ENCODE peak calls at places on chromosomes 16 and 17, in five cellular contexts. H is heart right ventricle, M is WERI-Rb-1, W is MCF 10A, O is sigmoid colon. V is an unnamed sample.

GRCh38 chr17:3998436-3998835 is 34.2 kb upstream of the ATP2A3 start:
- DNase-seq in W (no peak), M (no peak), O (peak), H (no peak), V (no peak)

GRCh38 chr16:82782715-82783251 is 156.0 kb downstream of the CDH13 start:
- DNase-seq in H (peak), O (no peak), M (no peak), W (no peak), V (no peak)

GRCh38 chr16:47446431-47446830 is 14.4 kb downstream of the ITFG1 start:
- DNase-seq in O (no peak), M (no peak), H (no peak), W (no peak), V (no peak)

GRCh38 chr16:12081048-12081404 is 104.5 kb downstream of the SNX29 start:
- DNase-seq in M (no peak), O (peak), W (no peak), H (no peak), V (no peak)

GRCh38 chr17:35132099-35132498 is 10.0 kb downstream of the NLE1 start:
- DNase-seq in O (no peak), W (no peak), M (no peak), H (no peak), V (no peak)

GRCh38 chr17:44599298-44600175 is 42.3 kb downstream of the FZD2 start:
- DNase-seq in O (no peak), W (peak), H (no peak), M (peak), V (no peak)

GRCh38 chr17:47368262-47368661 is 44.5 kb downstream of the EFCAB13 start:
- DNase-seq in O (no peak), M (no peak), H (no peak), W (no peak), V (no peak)

GRCh38 chr17:9875441-9875840 is 29.6 kb downstream of the RCVRN start:
- DNase-seq in O (no peak), H (no peak), M (no peak), W (no peak), V (no peak)

GRCh38 chr16:67897231-67897630 is 4.2 kb downstream of the PSKH1 start:
- DNase-seq in M (no peak), H (no peak), W (no peak), O (no peak), V (no peak)

GRCh38 chr17:2057130-2057713 is 2.3 kb downstream of the HIC1 start:
- DNase-seq in H (no peak), W (no peak), M (no peak), O (no peak), V (no peak)

GRCh38 chr17:14471052-14471451 is 170.2 kb downstream of the HS3ST3B1 start:
- DNase-seq in M (no peak), W (peak), H (no peak), O (no peak), V (no peak)

GRCh38 chr16:1401061-1401757 is 13.3 kb downstream of the UNKL start:
- DNase-seq in M (no peak), O (no peak), H (no peak), W (no peak), V (no peak)

GRCh38 chr16:19991614-19992013 is 82.1 kb downstream of the GPR139 start:
- DNase-seq in H (no peak), O (no peak), M (no peak), W (no peak), V (no peak)

GRCh38 chr17:80883831-80884735 is 107.6 kb upstream of the CHMP6 start:
- DNase-seq in O (peak), M (no peak), W (no peak), H (no peak), V (no peak)
- TF ChIP-seq CTCF in O (no peak), M (no peak), W (no peak), H (no peak), V (no peak)

DNA sequence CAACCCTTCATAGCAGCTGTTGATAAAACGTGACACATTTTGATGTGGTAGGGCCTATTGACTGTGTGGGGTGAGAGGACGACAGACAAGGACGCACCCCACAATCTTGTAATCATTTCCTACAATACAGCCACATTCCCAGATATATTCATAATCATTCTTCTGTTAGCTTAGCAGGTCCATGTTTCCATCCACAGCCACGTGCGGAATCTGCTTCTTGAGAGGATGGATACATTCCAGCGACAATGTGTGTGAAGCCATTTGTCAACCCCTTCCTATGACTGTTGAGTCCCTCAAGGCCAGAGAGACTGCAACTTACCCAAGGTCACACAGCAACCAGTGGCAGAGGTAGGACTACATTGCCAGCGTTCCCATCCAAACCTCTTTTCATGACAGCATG is 8.7 kb upstream of the COPS3 start:
- DNase-seq in M (no peak), H (no peak), W (no peak), O (no peak), V (no peak)
- TF ChIP-seq CTCF in M (no peak), H (no peak), W (no peak), O (no peak), V (no peak)

GRCh38 chr17:58096892-58097291 is 13.7 kb downstream of the DYNLL2 start:
- DNase-seq in O (no peak), W (no peak), M (no peak), H (no peak), V (no peak)
- TF ChIP-seq CTCF in O (no peak), W (no peak), M (peak), H (no peak), V (peak)

DNA sequence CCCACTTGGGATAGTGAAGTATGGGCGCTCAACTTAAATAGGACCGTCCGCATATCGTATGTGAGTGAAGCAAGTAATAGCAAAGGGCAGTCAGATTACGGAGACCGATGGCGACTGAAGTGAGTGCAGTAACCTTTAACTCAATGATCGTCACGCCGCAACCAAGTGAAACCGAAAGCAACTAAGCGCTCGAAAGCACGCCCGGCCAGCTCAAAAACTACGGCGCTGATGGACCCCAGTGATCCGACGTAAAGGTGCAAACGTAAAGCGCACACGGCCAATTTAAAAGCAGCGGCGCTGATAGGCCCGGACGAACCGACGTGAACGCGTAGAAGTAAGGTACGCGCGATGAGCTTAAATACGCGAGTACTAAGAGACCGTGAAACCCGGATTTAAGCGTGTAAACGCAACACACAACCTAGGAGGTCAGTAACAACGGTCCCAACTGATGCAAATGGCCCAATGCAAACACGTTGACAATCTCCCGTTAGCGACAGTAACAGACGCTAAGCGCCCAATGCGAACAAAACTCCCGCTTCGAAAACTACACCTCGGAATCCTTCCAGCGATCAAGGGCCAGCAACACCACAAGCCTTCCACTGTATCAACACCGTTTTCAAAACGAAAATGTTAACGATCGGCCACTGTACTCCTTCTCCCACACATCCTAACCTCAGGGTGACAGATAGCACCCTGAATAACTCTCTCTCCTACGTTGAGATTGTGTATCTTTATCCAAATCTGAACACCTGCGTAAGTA is 37.9 kb upstream of the ARL4D start:
- DNase-seq in O (peak), M (peak), H (peak), W (peak), V (peak)
- TF ChIP-seq CTCF in O (no peak), M (peak), H (no peak), W (no peak), V (no peak)

GRCh38 chr17:45894022-45894784 is at the start of gene MAPT:
- DNase-seq in O (peak), H (peak), W (peak), M (peak), V (peak)

GRCh38 chr17:45888392-45888791 is 6.0 kb upstream of the MAPT start:
- DNase-seq in H (no peak), M (no peak), O (no peak), W (no peak), V (no peak)

GRCh38 chr17:45893725-45894021 is 681 bp upstream of the MAPT start:
- DNase-seq in W (no peak), O (no peak), M (no peak), H (no peak), V (no peak)

GRCh38 chr17:45886852-45887251 is 7.5 kb upstream of the MAPT start:
- DNase-seq in M (no peak), W (no peak), H (no peak), O (no peak), V (no peak)

DNA sequence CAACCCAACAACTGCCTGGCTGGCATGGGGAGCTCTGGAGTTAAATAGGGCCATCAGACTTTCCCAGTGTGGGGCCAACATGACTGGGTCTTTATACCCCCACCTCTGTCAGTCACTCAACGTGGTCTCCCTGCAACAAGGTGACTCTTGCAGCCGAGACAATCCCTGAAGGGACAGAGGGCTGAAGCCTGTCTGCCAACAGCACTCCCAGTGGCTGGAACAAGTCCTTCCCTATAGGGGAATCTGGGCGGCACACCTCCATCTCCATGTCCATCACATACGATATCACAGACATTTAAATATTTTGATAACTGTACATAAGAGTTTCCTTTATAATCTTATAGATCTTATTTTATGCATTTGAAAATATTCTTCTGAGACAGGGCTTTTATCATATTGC is 4.8 kb upstream of the MAPT start:
- DNase-seq in M (peak), W (no peak), H (no peak), O (no peak), V (no peak)
- TF ChIP-seq CTCF in M (peak), W (peak), H (peak), O (no peak), V (peak)

GRCh38 chr16:70544548-70544947 is 20.9 kb downstream of the SF3B3 start:
- DNase-seq in H (no peak), O (no peak), M (no peak), W (no peak), V (no peak)
- TF ChIP-seq CTCF in H (no peak), O (no peak), M (no peak), W (no peak), V (no peak)

DNA sequence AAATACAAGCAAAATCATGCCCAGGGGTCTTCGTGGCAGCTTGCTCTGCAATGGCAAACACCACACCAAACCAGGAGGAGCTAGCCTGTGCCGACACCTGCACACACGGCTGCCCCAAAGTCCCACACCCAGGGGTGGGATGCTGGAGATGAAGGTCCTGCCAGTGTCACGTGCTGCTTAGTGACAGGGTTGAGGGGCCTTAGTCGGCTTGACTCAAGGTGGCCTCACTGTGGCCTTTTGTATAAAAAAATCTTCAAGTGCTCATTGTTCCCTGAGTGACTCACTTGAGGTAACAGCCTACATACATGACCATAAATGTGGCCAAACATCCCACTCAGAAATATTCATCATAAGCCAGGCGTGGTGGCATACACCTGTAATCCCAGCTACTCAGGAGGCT is 7.3 kb downstream of the TRIM65 start:
- DNase-seq in W (no peak), M (no peak), O (no peak), H (no peak), V (no peak)
- TF ChIP-seq CTCF in W (no peak), M (peak), O (no peak), H (no peak), V (no peak)

DNA sequence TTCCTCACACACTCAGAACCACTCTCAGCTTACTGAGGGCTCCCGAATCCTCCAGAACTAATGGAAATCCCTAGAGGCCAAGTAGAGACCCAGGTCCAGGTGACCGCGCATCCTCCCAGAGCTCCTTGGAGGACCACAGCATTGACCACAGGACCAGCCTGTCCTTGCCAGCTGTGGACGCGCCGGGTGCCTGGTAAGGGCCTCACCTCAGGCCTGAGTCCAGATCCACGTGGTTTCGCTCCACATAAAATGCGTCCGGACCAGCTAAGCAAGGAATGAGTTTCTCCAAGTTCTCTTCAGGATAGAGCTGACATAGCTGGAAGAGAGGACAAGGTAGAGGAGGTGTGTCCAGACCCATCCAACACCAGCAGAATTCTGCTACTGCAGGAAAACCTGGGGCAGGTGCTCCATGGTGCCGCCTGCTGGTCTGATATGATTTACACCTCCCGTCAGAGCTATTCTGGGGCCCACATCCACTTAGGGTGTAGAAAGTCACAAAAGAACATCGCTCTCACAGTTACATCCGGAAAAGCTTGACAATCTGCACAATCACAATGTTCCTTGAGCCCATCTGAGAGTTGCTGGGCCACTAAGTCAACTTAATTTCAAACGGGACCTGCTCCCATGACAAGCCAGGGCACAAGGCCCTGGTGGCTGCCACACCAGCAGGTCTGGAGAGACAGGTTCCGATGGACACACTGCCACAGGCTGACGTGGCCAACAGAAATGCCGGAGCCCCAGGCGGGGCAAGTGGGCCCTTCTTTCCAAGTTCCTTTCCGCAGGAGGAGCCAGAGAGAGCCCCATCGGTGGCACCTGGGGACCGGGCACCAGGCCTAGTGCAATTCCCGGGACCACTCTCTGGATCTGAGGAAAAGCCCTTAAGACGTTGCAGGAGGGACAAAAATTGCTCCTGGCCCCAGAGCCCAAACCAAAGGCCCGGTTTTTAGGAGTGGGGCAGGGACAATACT is 28.5 kb downstream of the MAP1LC3B start:
- DNase-seq in H (no peak), O (peak), M (no peak), W (no peak), V (no peak)
- TF ChIP-seq CTCF in H (no peak), O (no peak), M (peak), W (no peak), V (no peak)

GRCh38 chr16:22296225-22297113 is 740 bp upstream of the POLR3E start:
- DNase-seq in O (peak), M (no peak), W (peak), H (no peak), V (no peak)

GRCh38 chr16:22291860-22292692 is 5.1 kb upstream of the POLR3E start:
- DNase-seq in O (no peak), H (no peak), W (peak), M (no peak), V (no peak)

GRCh38 chr16:22293137-22294106 is 3.8 kb upstream of the POLR3E start:
- DNase-seq in O (no peak), M (no peak), H (no peak), W (no peak), V (no peak)

DNA sequence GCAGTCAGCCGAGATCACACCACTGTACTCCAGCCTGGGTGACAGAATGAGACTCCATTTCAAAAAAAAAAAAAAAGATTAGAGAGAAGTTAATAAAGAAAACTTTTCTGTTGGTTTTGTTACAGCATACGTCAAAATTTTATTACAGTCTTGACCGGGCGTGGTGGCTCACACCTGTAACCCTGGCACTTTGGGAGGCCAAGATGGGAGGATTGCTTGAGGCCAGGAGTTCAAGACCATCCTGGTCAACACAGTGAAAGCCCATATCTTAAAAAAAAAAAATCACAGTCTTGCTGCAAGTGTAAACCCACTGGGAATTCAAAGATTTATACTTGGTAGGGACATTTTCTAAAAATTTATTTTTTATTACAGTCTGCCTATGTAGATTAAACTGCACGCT is 6.2 kb upstream of the POLR3E start:
- DNase-seq in W (no peak), H (no peak), O (no peak), M (no peak), V (no peak)
- TF ChIP-seq CTCF in W (no peak), H (no peak), O (no peak), M (no peak), V (no peak)

V was measured in progenitor cell of endocrine pancreas.